ENCODE peak calls at places on chromosomes 11 and 22, in four cellular contexts. V is psoas muscle, M is astrocyte of the spinal cord, G is GM06990. T is an unnamed sample.

GRCh38 chr11:128776088-128776433 is 82.2 kb downstream of the FLI1 start:
- DNase-seq in V (no peak), M (no peak), G (peak), T (no peak)

GRCh38 chr22:47307326-47307725 is 544.9 kb downstream of the TBC1D22A start:
- DNase-seq in V (no peak), M (peak), G (no peak), T (peak)

GRCh38 chr22:33869946-33870345 is 50.3 kb downstream of the LARGE1 start:
- DNase-seq in V (no peak), M (no peak), G (no peak), T (no peak)

GRCh38 chr11:92810423-92810822 is 159.0 kb upstream of the MTNR1B start:
- DNase-seq in V (no peak), M (no peak), G (no peak), T (no peak)

GRCh38 chr11:45225961-45226871 is 59.9 kb downstream of the SYT13 start:
- DNase-seq in V (no peak), M (no peak), G (no peak), T (no peak)

GRCh38 chr11:404551-405264 is 10.1 kb downstream of the SIGIRR start:
- DNase-seq in V (no peak), M (no peak), G (no peak), T (no peak)

GRCh38 chr11:14622241-14622954 is 21.2 kb upstream of the PDE3B start:
- DNase-seq in V (no peak), M (no peak), G (no peak), T (no peak)

GRCh38 chr11:118144869-118145268 is 7.8 kb downstream of the SCN4B start:
- DNase-seq in V (no peak), M (no peak), G (no peak), T (no peak)

GRCh38 chr11:65065898-65066297 is 7.5 kb upstream of the NAALADL1 start:
- DNase-seq in V (no peak), M (no peak), G (no peak), T (no peak)

GRCh38 chr22:24459911-24460310 is 32.5 kb downstream of the ADORA2A start:
- DNase-seq in V (no peak), M (no peak), G (no peak), T (no peak)

GRCh38 chr11:16194566-16194965 is 161.8 kb downstream of the SOX6 start:
- DNase-seq in V (no peak), M (peak), G (no peak), T (no peak)

GRCh38 chr11:96215094-96215782 is 127.8 kb downstream of the MAML2 start:
- DNase-seq in V (no peak), M (peak), G (peak), T (no peak)

GRCh38 chr22:40533712-40534378 is 102.7 kb downstream of the MRTFA start:
- DNase-seq in V (no peak), M (peak), G (peak), T (no peak)

GRCh38 chr11:14320020-14320419 is 39.0 kb downstream of the RRAS2 start:
- DNase-seq in V (no peak), M (peak), G (peak), T (no peak)

GRCh38 chr11:65414776-65415498 is 7.7 kb upstream of the NEAT1 start:
- DNase-seq in V (no peak), M (no peak), G (no peak), T (no peak)

GRCh38 chr11:121904148-121904547 is 211.9 kb downstream of the BLID start:
- DNase-seq in V (no peak), M (no peak), G (no peak), T (no peak)

GRCh38 chr11:47918882-47919495 is 61.4 kb upstream of the PTPRJ start:
- DNase-seq in V (no peak), M (no peak), G (no peak), T (no peak)

GRCh38 chr22:24140357-24140756 is 40.9 kb upstream of the SUSD2 start:
- DNase-seq in V (no peak), M (no peak), G (no peak), T (no peak)

GRCh38 chr22:29231971-29232959 is 26.6 kb downstream of the EMID1 start:
- DNase-seq in V (peak), M (no peak), G (no peak), T (no peak)

GRCh38 chr11:128379587-128380279 is 207.6 kb downstream of the ETS1 start:
- DNase-seq in V (no peak), M (no peak), G (peak), T (no peak)

GRCh38 chr11:66008468-66009101 is 3.2 kb upstream of the CST6 start:
- DNase-seq in V (no peak), M (no peak), G (no peak), T (no peak)

GRCh38 chr11:46761807-46762206 is 42.8 kb downstream of the F2 start:
- DNase-seq in V (no peak), M (no peak), G (no peak), T (no peak)

GRCh38 chr22:41341990-41342389 is 39.8 kb upstream of the TEF start:
- DNase-seq in V (no peak), M (no peak), G (no peak), T (no peak)

GRCh38 chr11:18650859-18651557 is 16.9 kb upstream of the SPTY2D1 start:
- DNase-seq in V (no peak), M (peak), G (peak), T (no peak)

GRCh38 chr22:42646569-42647525 is 2.3 kb downstream of the CYB5R3 start:
- DNase-seq in V (peak), M (no peak), G (no peak), T (no peak)

GRCh38 chr22:17205432-17205831 is 13.8 kb downstream of the ADA2 start:
- DNase-seq in V (peak), M (no peak), G (no peak), T (no peak)
- TF ChIP-seq CTCF in V (no peak), M (peak), G (no peak), T (no peak)

GRCh38 chr11:131579932-131580387 is 209.5 kb downstream of the NTM start:
- DNase-seq in V (no peak), M (peak), G (no peak), T (no peak)
- TF ChIP-seq CTCF in V (peak), M (peak), G (peak), T (peak)

DNA sequence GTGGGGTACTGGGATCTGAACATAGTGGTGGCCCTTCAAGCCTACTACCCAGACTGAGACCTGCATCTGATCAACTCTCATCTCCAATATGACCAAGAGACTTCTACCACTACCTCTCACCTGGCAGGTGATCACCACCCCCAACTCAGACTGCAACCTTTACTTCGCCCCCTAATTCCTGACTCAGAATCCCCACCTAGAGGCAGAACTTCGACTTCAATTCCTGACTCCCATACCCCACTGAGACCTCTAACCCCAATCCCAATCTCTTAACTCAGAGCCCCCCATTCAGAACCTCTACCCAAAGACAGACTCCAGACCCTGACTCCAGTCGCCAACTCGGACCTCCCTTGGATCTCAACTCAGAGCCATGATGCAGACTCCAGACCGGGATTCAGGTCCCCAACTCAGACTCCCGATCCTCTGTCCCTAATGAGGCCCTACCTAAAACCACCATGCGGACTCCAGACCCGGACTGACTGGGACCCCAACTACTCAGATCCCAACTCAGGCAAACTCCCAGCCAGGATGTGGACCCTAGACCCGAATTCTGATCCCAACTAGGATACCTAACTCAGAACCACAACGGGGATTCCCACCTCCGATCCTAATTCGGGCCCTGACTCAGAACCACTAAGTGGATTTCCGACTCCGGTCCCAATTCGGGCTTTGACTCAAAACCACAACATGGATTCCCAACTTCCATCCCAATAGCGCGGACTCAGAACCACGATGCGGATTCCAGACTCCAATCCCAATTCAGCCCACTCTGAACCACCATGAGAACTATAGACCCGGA is 1.2 kb downstream of the KCNQ1OT1 start:
- DNase-seq in V (peak), M (no peak), G (no peak), T (no peak)
- TF ChIP-seq CTCF in V (no peak), M (no peak), G (no peak), T (no peak)

GRCh38 chr11:97516688-97517087 is 1126.9 kb downstream of the JRKL start:
- DNase-seq in V (no peak), M (no peak), G (no peak), T (no peak)
- TF ChIP-seq CTCF in V (no peak), M (no peak), G (no peak), T (peak)

GRCh38 chr11:7422544-7423331 is 62.6 kb upstream of the OLFML1 start:
- DNase-seq in V (no peak), M (no peak), G (no peak), T (no peak)
- TF ChIP-seq CTCF in V (no peak), M (no peak), G (no peak), T (no peak)

GRCh38 chr11:68271781-68272608 is at the start of gene C11orf24:
- DNase-seq in V (peak), M (peak), G (peak), T (peak)
- TF ChIP-seq CTCF in V (no peak), M (no peak), G (no peak), T (no peak)